ENCODE peak calls at places on chromosomes 11 and 22, in ten cellular contexts. H is lung, T is HFF-Myc, M is body of pancreas, R is transverse colon, A is GM12878, G is cardiac muscle cell, I is PC-3, U is right atrium auricular region, E is fibroblast of mammary gland. D is an unnamed sample.

GRCh38 chr11:100833276-100833675 is 146.2 kb downstream of the ARHGAP42 start:
- DNase-seq in E (no peak), I (peak), R (no peak), H (no peak), M (no peak), U (no peak), T (no peak), G (no peak), A (no peak), D (no peak)

GRCh38 chr11:68528630-68529029 is 68.1 kb downstream of the PPP6R3 start:
- DNase-seq in A (no peak), R (peak), T (no peak), E (no peak), U (no peak), G (peak), M (no peak), I (no peak), H (no peak), D (peak)

GRCh38 chr11:121318848-121319834 is 26.6 kb downstream of the SC5D start:
- DNase-seq in I (peak), G (peak), A (no peak), U (no peak), H (no peak), M (peak), E (peak), T (peak), R (no peak), D (peak)

GRCh38 chr11:26994579-26995210 is 783 bp downstream of the FIBIN start:
- DNase-seq in M (no peak), R (no peak), T (no peak), I (no peak), H (no peak), G (no peak), E (no peak), U (no peak), A (no peak), D (no peak)

GRCh38 chr11:65013692-65014145 is 241 bp upstream of the ARL2 start:
- DNase-seq in I (peak), E (peak), H (peak), T (peak), U (peak), A (peak), G (peak), R (peak), M (peak), D (peak)

GRCh38 chr11:11567862-11568650 is 53.7 kb downstream of the GALNT18 start:
- DNase-seq in H (no peak), T (no peak), G (no peak), A (peak), E (peak), R (peak), U (no peak), M (no peak), I (peak), D (no peak)

GRCh38 chr11:13140873-13141655 is 131.9 kb downstream of the RASSF10 start:
- DNase-seq in M (no peak), E (no peak), U (no peak), G (no peak), H (peak), R (peak), I (peak), T (no peak), A (no peak), D (no peak)

GRCh38 chr11:128394436-128395089 is 192.8 kb downstream of the ETS1 start:
- DNase-seq in R (no peak), E (peak), M (no peak), T (no peak), G (no peak), H (no peak), U (no peak), A (no peak), I (no peak), D (peak)

GRCh38 chr11:86743223-86744118 is 56.9 kb upstream of the PRSS23 start:
- DNase-seq in H (peak), I (peak), G (peak), U (peak), R (peak), E (peak), M (peak), A (no peak), T (peak), D (peak)

GRCh38 chr22:41446057-41446501 is 522 bp downstream of the TOB2 start:
- DNase-seq in R (peak), E (no peak), A (no peak), G (peak), M (peak), I (no peak), H (peak), T (no peak), U (no peak), D (peak)

GRCh38 chr11:124745835-124746620 is 6.0 kb downstream of the VSIG2 start:
- DNase-seq in G (no peak), E (no peak), U (no peak), M (no peak), I (no peak), H (no peak), A (no peak), R (peak), T (no peak), D (no peak)

GRCh38 chr11:65575568-65576231 is at the start of gene EHBP1L1:
- DNase-seq in H (peak), G (peak), U (no peak), R (peak), T (no peak), E (peak), M (peak), A (peak), I (peak), D (peak)

GRCh38 chr11:114251797-114252327 is 44.3 kb upstream of the NNMT start:
- DNase-seq in H (no peak), T (no peak), I (no peak), A (no peak), G (no peak), E (no peak), U (no peak), R (no peak), M (no peak), D (no peak)

GRCh38 chr11:65170058-65170534 is at the start of gene SPDYC:
- DNase-seq in I (no peak), G (no peak), H (no peak), M (no peak), R (no peak), E (no peak), T (no peak), A (no peak), U (no peak), D (peak)

GRCh38 chr22:19120829-19121630 is 1.2 kb downstream of the DGCR2 start:
- DNase-seq in U (no peak), I (peak), H (peak), G (peak), R (peak), A (no peak), M (peak), T (no peak), E (peak), D (peak)

GRCh38 chr22:44701824-44702478 is at the start of gene PRR5:
- DNase-seq in R (peak), U (peak), E (peak), M (peak), G (peak), I (peak), A (no peak), H (peak), T (peak), D (peak)

GRCh38 chr11:61978703-61979661 is 11.5 kb upstream of the FTH1 start:
- DNase-seq in G (no peak), R (no peak), M (no peak), H (no peak), U (no peak), E (peak), I (peak), A (no peak), T (no peak), D (peak)

GRCh38 chr11:74932797-74933196 is 16.1 kb downstream of the XRRA1 start:
- DNase-seq in T (no peak), A (no peak), E (peak), R (no peak), H (no peak), M (no peak), G (no peak), I (peak), U (no peak), D (peak)

GRCh38 chr22:43151251-43152000 is at the start of gene TSPO:
- DNase-seq in I (peak), M (peak), G (peak), A (no peak), U (peak), R (peak), H (peak), E (peak), T (no peak), D (peak)

GRCh38 chr22:19846620-19847344 is 7.9 kb downstream of the GNB1L start:
- DNase-seq in H (no peak), U (peak), A (no peak), G (no peak), M (no peak), E (no peak), R (no peak), I (no peak), T (no peak), D (no peak)

GRCh38 chr22:19048531-19048930 is 73.7 kb downstream of the DGCR2 start:
- DNase-seq in M (no peak), T (no peak), R (no peak), A (no peak), I (no peak), U (no peak), H (no peak), E (no peak), G (no peak), D (no peak)

GRCh38 chr11:131633978-131634377 is 263.6 kb downstream of the NTM start:
- DNase-seq in H (no peak), I (no peak), U (no peak), E (no peak), A (no peak), G (no peak), M (no peak), R (no peak), T (no peak), D (no peak)

GRCh38 chr11:62671272-62671603 is 235 bp upstream of the UQCC3 start:
- DNase-seq in A (no peak), U (no peak), I (no peak), H (no peak), G (no peak), T (no peak), R (no peak), E (peak), M (no peak), D (peak)

GRCh38 chr11:11860103-11860979 is 18.6 kb downstream of the USP47 start:
- DNase-seq in I (peak), E (peak), M (no peak), A (no peak), R (no peak), H (no peak), T (no peak), G (no peak), U (no peak), D (peak)

DNA sequence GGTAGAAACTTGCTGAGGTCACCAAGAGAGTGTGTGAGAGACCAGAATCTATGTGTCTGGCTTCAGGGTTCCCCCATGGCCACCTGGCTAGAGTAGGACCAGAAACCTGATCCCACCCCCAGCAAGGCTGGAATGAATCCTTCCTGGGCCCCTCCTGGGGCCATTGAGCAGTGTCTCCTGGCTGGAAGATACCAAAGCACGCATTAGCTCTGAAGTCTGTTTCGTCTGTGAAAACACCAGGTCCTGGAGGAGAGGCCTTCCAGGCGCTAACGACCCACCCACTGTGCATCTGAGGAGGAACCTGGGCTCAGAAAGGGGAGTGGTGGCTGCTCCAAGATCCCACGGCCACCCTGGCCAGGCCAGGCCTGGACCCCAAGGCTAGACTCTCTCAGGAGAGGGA is 15.5 kb upstream of the TSKU start:
- DNase-seq in R (no peak), U (no peak), I (no peak), M (no peak), E (no peak), G (no peak), H (no peak), A (no peak), T (no peak), D (no peak)
- TF ChIP-seq CTCF in R (no peak), U (no peak), I (no peak), M (no peak), E (no peak), G (no peak), H (no peak), A (no peak), T (no peak), D (no peak)

DNA sequence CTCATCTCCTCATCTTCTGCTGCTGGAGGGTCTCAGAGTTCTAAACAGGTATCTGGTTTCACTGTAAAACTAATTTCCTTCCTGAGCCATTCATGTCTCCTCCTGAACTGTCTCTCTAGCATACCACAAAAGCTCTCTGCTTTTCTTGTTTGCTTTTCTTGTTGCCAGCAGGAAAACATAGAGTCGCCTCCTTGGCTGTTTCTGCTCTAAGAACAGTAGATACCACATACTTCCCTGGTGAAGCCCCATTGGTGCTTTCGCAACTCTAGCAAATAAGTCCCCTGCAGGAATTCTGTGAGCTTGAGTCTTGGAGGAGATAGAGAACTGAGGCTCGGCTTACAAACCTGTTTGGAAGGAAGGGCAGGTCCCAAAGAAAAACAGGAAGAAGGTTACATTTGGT is 7.0 kb downstream of the DIXDC1 start:
- DNase-seq in U (peak), A (no peak), R (no peak), G (no peak), E (peak), I (peak), T (no peak), M (no peak), H (no peak), D (peak)
- H3K4me3 ChIP-seq in U (no peak), A (no peak), R (no peak), G (no peak), E (peak), I (no peak), T (no peak), M (no peak), H (no peak), D (no peak)

DNA sequence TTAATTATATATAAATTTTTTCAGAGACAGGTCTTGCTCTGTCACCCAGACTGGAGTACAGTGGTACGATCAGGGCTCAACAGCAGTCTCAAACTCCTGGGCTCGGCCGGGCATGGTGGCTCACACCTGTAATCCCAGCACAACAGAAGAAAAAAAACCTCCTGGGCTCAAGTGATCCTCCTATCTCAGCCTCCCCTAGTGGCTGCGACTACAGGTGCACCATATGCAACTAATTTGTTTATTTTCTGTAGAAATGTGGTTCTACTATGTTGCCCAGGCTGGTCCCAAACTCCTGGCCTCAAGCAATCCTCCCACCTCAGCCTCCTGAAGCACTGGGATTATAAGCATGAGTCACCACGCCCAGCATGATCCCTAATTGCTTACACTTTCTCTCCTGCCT is 56.1 kb upstream of the SLC35C1 start:
- DNase-seq in A (no peak), H (no peak), M (no peak), G (no peak), T (no peak), U (no peak), R (no peak), I (no peak), E (no peak), D (no peak)
- TF ChIP-seq CTCF in A (no peak), H (no peak), M (no peak), G (no peak), T (no peak), U (no peak), R (no peak), I (no peak), E (no peak), D (no peak)

DNA sequence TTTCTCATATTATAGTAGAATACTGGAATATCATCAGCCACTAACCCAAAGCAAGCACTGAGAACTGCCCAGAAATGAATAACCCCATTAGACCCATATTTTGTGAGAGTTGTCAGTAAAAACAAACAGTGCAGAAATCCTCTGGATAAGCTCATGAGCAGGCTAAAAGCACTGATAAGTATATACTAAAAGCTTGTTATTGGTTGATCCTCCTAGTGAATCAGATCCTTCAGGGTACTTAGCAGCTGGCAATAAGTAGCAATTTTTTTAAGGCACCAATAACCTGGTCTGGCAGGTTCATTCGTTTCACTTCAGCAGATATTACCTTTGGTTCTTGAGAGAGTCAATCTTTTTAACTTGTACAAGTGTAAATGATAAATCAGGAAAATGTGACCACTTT is 1.2 kb downstream of the NOX4 start:
- DNase-seq in I (no peak), G (no peak), T (no peak), U (no peak), M (no peak), R (no peak), H (no peak), E (no peak), A (no peak), D (no peak)
- H3K4me3 ChIP-seq in I (no peak), G (no peak), T (peak), U (peak), M (no peak), R (no peak), H (no peak), E (no peak), A (no peak), D (no peak)

GRCh38 chr11:110809800-110810199 is 97.6 kb upstream of the ARHGAP20 start:
- DNase-seq in H (no peak), G (no peak), M (no peak), U (no peak), R (no peak), T (no peak), E (no peak), A (no peak), I (no peak), D (no peak)
- TF ChIP-seq CTCF in H (no peak), G (no peak), M (no peak), U (no peak), R (no peak), T (no peak), E (no peak), A (no peak), I (no peak), D (no peak)

GRCh38 chr11:72823105-72823804 is 9.0 kb downstream of the ATG16L2 start:
- DNase-seq in U (no peak), G (no peak), I (peak), H (no peak), E (no peak), R (no peak), A (no peak), T (no peak), M (no peak), D (no peak)
- H3K4me3 ChIP-seq in U (no peak), G (no peak), I (no peak), H (no peak), E (no peak), R (no peak), A (no peak), T (no peak), M (no peak), D (no peak)

GRCh38 chr22:50641696-50642607 is 14.0 kb upstream of the ARSA start:
- DNase-seq in G (peak), A (no peak), U (no peak), I (no peak), T (no peak), H (no peak), R (no peak), M (no peak), E (peak), D (peak)
- TF ChIP-seq CTCF in G (peak), A (no peak), U (no peak), I (no peak), T (peak), H (peak), R (no peak), M (no peak), E (peak), D (peak)

GRCh38 chr22:25402501-25403283 is 161.8 kb upstream of the GRK3 start:
- DNase-seq in A (no peak), I (peak), T (no peak), R (peak), H (no peak), M (peak), U (no peak), E (peak), G (no peak), D (peak)
- H3K4me3 ChIP-seq in A (peak), I (peak), T (peak), R (no peak), H (no peak), M (no peak), U (peak), E (peak), G (no peak), D (peak)

DNA sequence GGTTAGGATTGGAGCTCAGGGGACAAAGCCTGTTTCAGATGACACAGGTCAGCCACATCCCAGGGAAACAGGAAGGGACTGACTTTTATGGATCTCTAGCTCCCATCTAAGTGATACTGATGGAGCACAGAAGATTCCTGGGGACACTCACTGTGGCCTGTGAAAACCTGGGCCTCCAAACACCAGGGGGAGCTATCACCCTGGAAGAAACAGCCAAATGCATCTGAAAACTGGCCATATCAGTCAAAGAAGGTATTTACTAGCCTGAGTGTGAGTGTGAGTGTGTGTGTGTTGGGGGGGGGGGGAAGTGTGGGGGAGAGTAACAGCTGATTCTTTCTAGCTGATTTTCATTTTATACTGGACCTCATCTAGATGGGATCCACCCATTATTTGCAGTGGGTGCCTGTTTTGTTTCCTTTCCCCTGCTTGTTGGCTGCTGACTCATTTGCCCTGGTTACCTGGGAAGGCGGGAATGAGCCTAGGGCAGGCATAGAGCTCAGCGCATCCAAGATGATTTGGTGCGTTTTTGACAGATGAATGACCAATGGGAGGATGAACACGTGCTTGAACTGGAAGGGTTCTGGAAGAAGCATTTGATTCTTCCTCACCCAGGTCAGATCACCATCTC is 284.0 kb downstream of the KIRREL3 start:
- DNase-seq in A (no peak), R (peak), T (peak), I (peak), H (peak), M (peak), G (peak), E (peak), U (no peak), D (peak)
- TF ChIP-seq CTCF in A (peak), R (peak), T (peak), I (peak), H (peak), M (peak), G (peak), E (peak), U (peak), D (peak)

DNA sequence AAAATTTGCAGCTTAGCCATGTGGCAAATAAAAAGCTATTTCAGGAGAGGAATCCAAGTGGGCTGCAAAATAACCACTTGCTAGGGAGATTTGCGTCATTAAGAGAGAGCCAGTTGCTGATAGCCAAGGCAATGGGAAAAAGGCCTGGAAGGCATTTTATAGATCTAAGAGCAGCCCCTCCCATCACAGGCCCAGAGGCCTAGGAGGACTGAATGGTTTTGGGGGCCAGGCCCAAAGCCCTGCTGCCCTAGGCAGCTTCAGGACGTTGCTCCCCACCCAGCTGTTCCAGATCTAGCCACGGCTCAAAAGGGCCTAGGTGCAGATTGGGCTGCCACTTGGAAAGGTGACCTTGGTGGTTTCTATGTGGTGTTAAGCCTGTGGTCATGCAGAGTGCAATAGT is 169.0 kb downstream of the AASDHPPT start:
- DNase-seq in H (no peak), G (no peak), M (no peak), I (no peak), T (no peak), U (no peak), R (no peak), A (no peak), E (no peak), D (no peak)
- H3K4me3 ChIP-seq in H (no peak), G (no peak), M (no peak), I (no peak), T (no peak), U (no peak), R (no peak), A (no peak), E (no peak), D (no peak)

D was measured in fibroblast of villous mesenchyme.